ENCODE peak calls at places on chromosomes 11 and 22, in six cellular contexts. C, Y, B, D, V and L are unnamed samples.

GRCh38 chr11:122656073-122656630 is 630 bp downstream of the UBASH3B start:
- DNase-seq in Y (peak; percentile 12), C (no peak), D (peak; percentile 64), B (peak; percentile 69), V (peak; percentile 15), L (peak; percentile 36)

GRCh38 chr11:2400761-2401435 is 348 bp downstream of the TSSC4 start:
- DNase-seq in D (no peak), V (no peak), Y (no peak), B (no peak), C (no peak), L (no peak)

GRCh38 chr22:20865869-20866445 is 7.2 kb downstream of the SNAP29 start:
- DNase-seq in V (no peak), D (no peak), C (peak; percentile 3), Y (no peak), B (no peak), L (no peak)

GRCh38 chr11:118142081-118142480 is 10.5 kb downstream of the SCN4B start:
- DNase-seq in Y (no peak), V (no peak), D (no peak), C (no peak), B (peak; percentile 25), L (no peak)

GRCh38 chr22:29200901-29201300 is 4.8 kb upstream of the EMID1 start:
- DNase-seq in D (no peak), V (no peak), C (no peak), Y (no peak), B (no peak), L (no peak)

GRCh38 chr22:28799834-28800307 is 498 bp downstream of the XBP1 start:
- DNase-seq in C (peak; percentile 66), B (peak; percentile 58), Y (no peak), D (no peak), V (no peak), L (no peak)

GRCh38 chr22:17281026-17281809 is 62.0 kb upstream of the ADA2 start:
- DNase-seq in B (no peak), V (no peak), D (no peak), C (no peak), Y (no peak), L (no peak)

GRCh38 chr22:29209624-29209929 is 3.9 kb downstream of the EMID1 start:
- DNase-seq in Y (no peak), C (no peak), V (no peak), B (no peak), D (no peak), L (no peak)

GRCh38 chr22:37218399-37218770 is 6.1 kb upstream of the SSTR3 start:
- DNase-seq in V (no peak), Y (no peak), B (no peak), C (no peak), D (no peak), L (no peak)

GRCh38 chr22:46748948-46749681 is 11.1 kb upstream of the CERK start:
- DNase-seq in V (peak; percentile 49), C (peak; percentile 46), D (no peak), B (peak; percentile 53), Y (no peak), L (no peak)